ENCODE peak calls at places on chromosomes 13 and 19, in ten cellular contexts. X is H9; C is uterus; D is left kidney; T is cardiac fibroblast; Z is amniotic epithelial cell; U is stimulated activated CD4-positive, alpha-beta T cell treated with anti-CD3 and anti-CD28 coated beads, Interleukin-2, amount 100 ng/mL, for 48 hours; W is epithelial cell of esophagus; V is mucosa of descending colon; L is right atrium auricular region. G is an unnamed sample.

GRCh38 chr13:50366488-50367174 is 351.4 kb downstream of the KCNRG start:
- DNase-seq in Z (no peak), C (no peak), U (no peak), X (no peak), L (no peak), W (no peak), V (no peak), T (no peak), D (no peak), G (no peak)

GRCh38 chr19:5534787-5535586 is 32.8 kb downstream of the TINCR start:
- DNase-seq in D (no peak), W (peak), Z (no peak), L (no peak), U (peak), V (no peak), T (no peak), C (no peak), X (peak), G (no peak)

GRCh38 chr19:18348171-18348570 is 7.8 kb downstream of the PGPEP1 start:
- DNase-seq in W (no peak), V (no peak), D (no peak), C (no peak), U (no peak), T (no peak), L (no peak), X (no peak), Z (no peak), G (no peak)

GRCh38 chr19:12786149-12786870 is 5.0 kb upstream of the JUNB start:
- DNase-seq in D (no peak), T (no peak), C (no peak), L (peak), W (peak), X (no peak), Z (no peak), U (no peak), V (peak), G (peak)

GRCh38 chr19:42402376-42403116 is 12.4 kb upstream of the CNFN start:
- DNase-seq in D (peak), L (no peak), U (no peak), V (no peak), W (no peak), Z (no peak), X (no peak), T (no peak), C (no peak), G (no peak)

GRCh38 chr19:53991224-53992113 is at the start of gene CACNG6:
- DNase-seq in W (no peak), L (no peak), Z (no peak), D (peak), V (peak), U (no peak), C (no peak), X (peak), T (peak), G (peak)

GRCh38 chr13:48068036-48068435 is 26.9 kb downstream of the MED4 start:
- DNase-seq in C (no peak), U (no peak), X (no peak), D (no peak), L (no peak), Z (no peak), V (no peak), T (no peak), W (no peak), G (no peak)

GRCh38 chr13:102983496-102983895 is 82.7 kb downstream of the SLC10A2 start:
- DNase-seq in X (no peak), T (no peak), D (no peak), V (no peak), W (no peak), Z (no peak), C (no peak), L (no peak), U (no peak), G (no peak)

GRCh38 chr19:17862711-17863519 is 3.2 kb downstream of the RPL18A start:
- DNase-seq in C (no peak), T (no peak), D (no peak), V (no peak), L (no peak), U (no peak), W (no peak), Z (no peak), X (no peak), G (no peak)

GRCh38 chr19:50517704-50518075 is 4.0 kb upstream of the ASPDH start:
- DNase-seq in L (no peak), U (no peak), T (no peak), X (no peak), D (no peak), Z (no peak), C (no peak), W (no peak), V (no peak), G (no peak)

GRCh38 chr19:8335343-8336071 is 7.6 kb downstream of the KANK3 start:
- DNase-seq in W (no peak), X (peak), U (no peak), D (no peak), V (no peak), L (no peak), T (no peak), Z (no peak), C (no peak), G (no peak)

G was measured in pancreas.